ENCODE peak calls at places on chromosomes 13 and 19, in nine cellular contexts. One of them, this sample, is unnamed.
A peak's percentile ranks its signal among the peaks of the same experiment; 100 is the strongest.

GRCh38 chr19:21474671-21475181 is 30.7 kb upstream of the ZNF429 start:
- DNase-seq in psoas muscle: peak; percentile 66
- DNase-seq in upper lobe of left lung: peak; percentile 85
- DNase-seq in cardiac muscle cell: peak; percentile 71
- DNase-seq in GM23248: peak; percentile 72
- DNase-seq in body of pancreas: peak; percentile 93
- DNase-seq in CD8-positive, alpha-beta T cell: peak; percentile 65
- DNase-seq in dorsolateral prefrontal cortex: peak; percentile 85
- DNase-seq in tibial nerve: peak; percentile 29
- DNase-seq in this sample: peak; percentile 71

GRCh38 chr13:111577956-111578595 is 257.6 kb downstream of the TEX29 start:
- DNase-seq in psoas muscle: no peak
- DNase-seq in upper lobe of left lung: no peak
- DNase-seq in cardiac muscle cell: no peak
- DNase-seq in GM23248: no peak
- DNase-seq in body of pancreas: no peak
- DNase-seq in CD8-positive, alpha-beta T cell: no peak
- DNase-seq in dorsolateral prefrontal cortex: no peak
- DNase-seq in tibial nerve: no peak
- DNase-seq in this sample: no peak

GRCh38 chr19:13103961-13104847 is 1.5 kb upstream of the LYL1 start:
- DNase-seq in psoas muscle: peak; percentile 73
- DNase-seq in upper lobe of left lung: peak; percentile 65
- DNase-seq in cardiac muscle cell: no peak
- DNase-seq in GM23248: peak; percentile 52
- DNase-seq in body of pancreas: peak; percentile 44
- DNase-seq in CD8-positive, alpha-beta T cell: peak; percentile 79
- DNase-seq in dorsolateral prefrontal cortex: no peak
- DNase-seq in tibial nerve: no peak
- DNase-seq in this sample: peak; percentile 64

GRCh38 chr13:99043700-99044300 is 65.9 kb upstream of the DOCK9 start:
- DNase-seq in psoas muscle: no peak
- DNase-seq in upper lobe of left lung: no peak
- DNase-seq in cardiac muscle cell: no peak
- DNase-seq in GM23248: no peak
- DNase-seq in body of pancreas: no peak
- DNase-seq in CD8-positive, alpha-beta T cell: peak; percentile 31
- DNase-seq in dorsolateral prefrontal cortex: no peak
- DNase-seq in tibial nerve: no peak
- DNase-seq in this sample: no peak

GRCh38 chr13:29059837-29060236 is 239.7 kb downstream of the MTUS2 start:
- DNase-seq in psoas muscle: no peak
- DNase-seq in upper lobe of left lung: no peak
- DNase-seq in cardiac muscle cell: no peak
- DNase-seq in GM23248: no peak
- DNase-seq in body of pancreas: peak; percentile 7
- DNase-seq in CD8-positive, alpha-beta T cell: no peak
- DNase-seq in dorsolateral prefrontal cortex: no peak
- DNase-seq in tibial nerve: no peak
- DNase-seq in this sample: no peak

GRCh38 chr19:3494559-3494958 is 5.9 kb downstream of the DOHH start:
- DNase-seq in psoas muscle: no peak
- DNase-seq in upper lobe of left lung: no peak
- DNase-seq in cardiac muscle cell: no peak
- DNase-seq in GM23248: no peak
- DNase-seq in body of pancreas: no peak
- DNase-seq in CD8-positive, alpha-beta T cell: no peak
- DNase-seq in dorsolateral prefrontal cortex: no peak
- DNase-seq in tibial nerve: no peak
- DNase-seq in this sample: peak; percentile 74

GRCh38 chr13:99064624-99065249 is 86.9 kb upstream of the DOCK9 start:
- DNase-seq in psoas muscle: no peak
- DNase-seq in upper lobe of left lung: no peak
- DNase-seq in cardiac muscle cell: no peak
- DNase-seq in GM23248: no peak
- DNase-seq in body of pancreas: no peak
- DNase-seq in CD8-positive, alpha-beta T cell: no peak
- DNase-seq in dorsolateral prefrontal cortex: no peak
- DNase-seq in tibial nerve: no peak
- DNase-seq in this sample: no peak

GRCh38 chr13:48475230-48475629 is 57.6 kb downstream of the RCBTB2 start:
- DNase-seq in psoas muscle: no peak
- DNase-seq in upper lobe of left lung: no peak
- DNase-seq in cardiac muscle cell: no peak
- DNase-seq in GM23248: no peak
- DNase-seq in body of pancreas: no peak
- DNase-seq in CD8-positive, alpha-beta T cell: no peak
- DNase-seq in dorsolateral prefrontal cortex: no peak
- DNase-seq in tibial nerve: no peak
- DNase-seq in this sample: no peak

GRCh38 chr13:79810671-79811070 is 329.7 kb downstream of the NDFIP2 start:
- DNase-seq in psoas muscle: no peak
- DNase-seq in upper lobe of left lung: no peak
- DNase-seq in cardiac muscle cell: peak; percentile 64
- DNase-seq in GM23248: peak; percentile 48
- DNase-seq in body of pancreas: no peak
- DNase-seq in CD8-positive, alpha-beta T cell: no peak
- DNase-seq in dorsolateral prefrontal cortex: no peak
- DNase-seq in tibial nerve: no peak
- DNase-seq in this sample: no peak

GRCh38 chr13:95956589-95957148 is 96.5 kb downstream of the UGGT2 start:
- DNase-seq in psoas muscle: no peak
- DNase-seq in upper lobe of left lung: no peak
- DNase-seq in cardiac muscle cell: peak; percentile 22
- DNase-seq in GM23248: peak; percentile 1
- DNase-seq in body of pancreas: no peak
- DNase-seq in CD8-positive, alpha-beta T cell: no peak
- DNase-seq in dorsolateral prefrontal cortex: no peak
- DNase-seq in tibial nerve: no peak
- DNase-seq in this sample: no peak

GRCh38 chr13:20418953-20419352 is 106.7 kb downstream of the CRYL1 start:
- DNase-seq in psoas muscle: no peak
- DNase-seq in upper lobe of left lung: no peak
- DNase-seq in cardiac muscle cell: no peak
- DNase-seq in GM23248: no peak
- DNase-seq in body of pancreas: no peak
- DNase-seq in CD8-positive, alpha-beta T cell: no peak
- DNase-seq in dorsolateral prefrontal cortex: no peak
- DNase-seq in tibial nerve: no peak
- DNase-seq in this sample: no peak

GRCh38 chr19:42169486-42169885 is 37.2 kb upstream of the POU2F2 start:
- DNase-seq in psoas muscle: no peak
- DNase-seq in upper lobe of left lung: no peak
- DNase-seq in cardiac muscle cell: no peak
- DNase-seq in GM23248: no peak
- DNase-seq in body of pancreas: no peak
- DNase-seq in CD8-positive, alpha-beta T cell: no peak
- DNase-seq in dorsolateral prefrontal cortex: no peak
- DNase-seq in tibial nerve: no peak
- DNase-seq in this sample: no peak

GRCh38 chr19:45428385-45429231 is 4.9 kb upstream of the ERCC1 start:
- DNase-seq in psoas muscle: peak; percentile 78
- DNase-seq in upper lobe of left lung: no peak
- DNase-seq in cardiac muscle cell: peak; percentile 59
- DNase-seq in GM23248: peak; percentile 85
- DNase-seq in body of pancreas: peak; percentile 42
- DNase-seq in CD8-positive, alpha-beta T cell: no peak
- DNase-seq in dorsolateral prefrontal cortex: no peak
- DNase-seq in tibial nerve: no peak
- DNase-seq in this sample: peak; percentile 24

GRCh38 chr19:35775298-35776101 is at the start of gene ARHGAP33:
- DNase-seq in psoas muscle: peak; percentile 99
- DNase-seq in upper lobe of left lung: peak; percentile 99
- DNase-seq in cardiac muscle cell: peak; percentile 97
- DNase-seq in GM23248: peak; percentile 100
- DNase-seq in body of pancreas: peak; percentile 100
- DNase-seq in CD8-positive, alpha-beta T cell: peak; percentile 97
- DNase-seq in dorsolateral prefrontal cortex: peak; percentile 99
- DNase-seq in tibial nerve: peak; percentile 100
- DNase-seq in this sample: peak; percentile 96
- H3K27ac ChIP-seq in psoas muscle: peak within 1 kb of the TSS; percentile 30
- H3K27ac ChIP-seq in upper lobe of left lung: no peak within 1 kb of the TSS
- H3K27ac ChIP-seq in cardiac muscle cell: no peak within 1 kb of the TSS
- H3K27ac ChIP-seq in GM23248: no peak within 1 kb of the TSS
- H3K27ac ChIP-seq in body of pancreas: no peak within 1 kb of the TSS
- H3K27ac ChIP-seq in CD8-positive, alpha-beta T cell: no peak within 1 kb of the TSS
- H3K27ac ChIP-seq in dorsolateral prefrontal cortex: peak within 1 kb of the TSS; percentile 82
- H3K27ac ChIP-seq in tibial nerve: peak within 1 kb of the TSS; percentile 60
- H3K27ac ChIP-seq in this sample: peak within 1 kb of the TSS; percentile 44

GRCh38 chr19:1365964-1366695 is 17.6 kb upstream of the NDUFS7 start:
- DNase-seq in psoas muscle: no peak
- DNase-seq in upper lobe of left lung: no peak
- DNase-seq in cardiac muscle cell: no peak
- DNase-seq in GM23248: no peak
- DNase-seq in body of pancreas: no peak
- DNase-seq in CD8-positive, alpha-beta T cell: no peak
- DNase-seq in dorsolateral prefrontal cortex: no peak
- DNase-seq in tibial nerve: no peak
- DNase-seq in this sample: no peak
- H3K27ac ChIP-seq in psoas muscle: no peak overlapping the region
- H3K27ac ChIP-seq in upper lobe of left lung: no peak overlapping the region
- H3K27ac ChIP-seq in cardiac muscle cell: peak overlapping the region; percentile 82
- H3K27ac ChIP-seq in GM23248: no peak overlapping the region
- H3K27ac ChIP-seq in body of pancreas: no peak overlapping the region
- H3K27ac ChIP-seq in CD8-positive, alpha-beta T cell: no peak overlapping the region
- H3K27ac ChIP-seq in dorsolateral prefrontal cortex: peak overlapping the region; percentile 46
- H3K27ac ChIP-seq in tibial nerve: no peak overlapping the region
- H3K27ac ChIP-seq in this sample: no peak overlapping the region

DNA sequence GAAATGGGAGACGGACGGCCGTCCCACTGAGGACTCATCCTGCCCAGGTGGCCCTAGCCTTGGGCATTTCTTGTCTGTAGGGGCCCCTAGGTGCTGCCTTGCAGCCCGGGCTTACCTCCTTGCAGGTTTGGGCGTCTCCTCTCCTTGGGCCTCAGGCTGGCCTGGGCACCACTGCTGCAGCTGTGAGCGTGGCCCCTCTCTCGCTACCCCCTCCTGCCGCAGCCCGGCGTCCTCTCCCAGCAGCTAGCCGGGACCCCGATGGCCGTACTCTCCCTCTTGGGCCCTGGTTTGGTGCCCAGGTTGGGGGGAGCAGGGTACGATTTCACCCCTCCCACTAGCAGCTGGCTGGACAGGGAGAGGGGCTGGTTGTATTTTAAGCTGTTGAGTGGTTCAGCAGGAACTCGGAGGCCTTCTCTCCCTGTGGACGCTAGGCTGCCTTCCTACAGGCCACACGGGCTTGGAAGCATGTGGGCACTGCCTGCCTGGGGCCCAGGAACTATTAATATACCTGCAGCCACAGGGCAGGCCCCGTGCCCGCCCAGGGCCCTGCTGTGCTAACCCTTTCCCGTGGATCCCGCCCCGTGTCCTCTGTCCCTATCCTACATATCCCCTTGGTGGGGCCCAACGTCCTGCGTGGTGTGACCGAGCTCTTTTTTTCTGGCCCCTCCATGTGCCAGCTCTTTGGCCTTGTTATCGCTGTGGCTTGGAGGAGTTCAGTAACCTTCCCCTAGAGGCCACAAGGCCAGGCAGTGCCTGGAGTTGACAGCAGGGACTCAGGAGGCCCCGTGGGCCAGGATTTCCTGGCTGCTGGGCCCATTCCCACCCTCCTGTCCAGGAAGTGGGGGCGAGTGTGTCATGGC is 11.7 kb downstream of the NDUFB7 start:
- DNase-seq in psoas muscle: peak; percentile 68
- DNase-seq in upper lobe of left lung: no peak
- DNase-seq in cardiac muscle cell: no peak
- DNase-seq in GM23248: no peak
- DNase-seq in body of pancreas: no peak
- DNase-seq in CD8-positive, alpha-beta T cell: no peak
- DNase-seq in dorsolateral prefrontal cortex: no peak
- DNase-seq in tibial nerve: no peak
- DNase-seq in this sample: no peak
- H3K27ac ChIP-seq in psoas muscle: peak overlapping the region; percentile 96
- H3K27ac ChIP-seq in upper lobe of left lung: no peak overlapping the region
- H3K27ac ChIP-seq in cardiac muscle cell: peak overlapping the region; percentile 92
- H3K27ac ChIP-seq in GM23248: no peak overlapping the region
- H3K27ac ChIP-seq in body of pancreas: no peak overlapping the region
- H3K27ac ChIP-seq in CD8-positive, alpha-beta T cell: no peak overlapping the region
- H3K27ac ChIP-seq in dorsolateral prefrontal cortex: peak overlapping the region; percentile 95
- H3K27ac ChIP-seq in tibial nerve: peak overlapping the region; percentile 91
- H3K27ac ChIP-seq in this sample: peak overlapping the region; percentile 83

GRCh38 chr13:32501058-32501457 is 37.5 kb downstream of the N4BP2L2 start:
- DNase-seq in psoas muscle: no peak
- DNase-seq in upper lobe of left lung: no peak
- DNase-seq in cardiac muscle cell: no peak
- DNase-seq in GM23248: no peak
- DNase-seq in body of pancreas: no peak
- DNase-seq in CD8-positive, alpha-beta T cell: no peak
- DNase-seq in dorsolateral prefrontal cortex: no peak
- DNase-seq in tibial nerve: no peak
- DNase-seq in this sample: no peak

GRCh38 chr13:32499538-32500210 is 38.9 kb downstream of the N4BP2L2 start:
- DNase-seq in psoas muscle: no peak
- DNase-seq in upper lobe of left lung: no peak
- DNase-seq in cardiac muscle cell: no peak
- DNase-seq in GM23248: no peak
- DNase-seq in body of pancreas: no peak
- DNase-seq in CD8-positive, alpha-beta T cell: no peak
- DNase-seq in dorsolateral prefrontal cortex: no peak
- DNase-seq in tibial nerve: no peak
- DNase-seq in this sample: no peak

GRCh38 chr13:32495841-32496240 is 42.8 kb downstream of the N4BP2L2 start:
- DNase-seq in psoas muscle: no peak
- DNase-seq in upper lobe of left lung: no peak
- DNase-seq in cardiac muscle cell: no peak
- DNase-seq in GM23248: no peak
- DNase-seq in body of pancreas: no peak
- DNase-seq in CD8-positive, alpha-beta T cell: no peak
- DNase-seq in dorsolateral prefrontal cortex: no peak
- DNase-seq in tibial nerve: no peak
- DNase-seq in this sample: no peak

GRCh38 chr13:32495429-32495828 is 43.2 kb downstream of the N4BP2L2 start:
- DNase-seq in psoas muscle: no peak
- DNase-seq in upper lobe of left lung: no peak
- DNase-seq in cardiac muscle cell: no peak
- DNase-seq in GM23248: no peak
- DNase-seq in body of pancreas: no peak
- DNase-seq in CD8-positive, alpha-beta T cell: no peak
- DNase-seq in dorsolateral prefrontal cortex: no peak
- DNase-seq in tibial nerve: no peak
- DNase-seq in this sample: no peak

DNA sequence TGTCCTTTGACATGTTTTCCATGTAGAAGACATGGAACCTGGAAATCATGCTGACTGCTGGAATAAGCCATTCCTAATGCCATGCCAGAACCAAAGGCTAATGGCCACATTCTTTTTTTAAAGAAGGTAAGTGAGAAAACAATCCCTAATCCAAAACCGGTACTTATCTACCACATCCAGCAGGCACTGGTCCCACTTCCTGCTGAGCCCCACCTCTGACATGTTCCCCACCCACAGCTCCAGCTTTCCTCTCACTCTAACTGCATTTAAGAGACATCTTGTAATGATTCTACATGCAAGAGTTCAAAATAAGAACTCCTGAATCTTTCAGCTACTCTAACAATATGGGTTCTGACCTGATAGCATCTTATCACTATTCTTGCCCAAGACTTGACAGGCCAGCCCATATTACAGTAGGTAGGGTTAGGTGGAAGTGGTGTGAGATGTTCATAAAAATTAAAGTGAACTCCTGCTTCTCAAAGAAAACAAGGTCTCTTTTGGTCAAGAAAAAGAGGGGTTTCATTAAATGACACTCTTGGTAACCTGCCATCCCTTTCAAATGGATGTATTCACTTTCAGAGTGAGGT is 41.9 kb downstream of the N4BP2L2 start:
- DNase-seq in psoas muscle: no peak
- DNase-seq in upper lobe of left lung: no peak
- DNase-seq in cardiac muscle cell: peak; percentile 28
- DNase-seq in GM23248: peak; percentile 6
- DNase-seq in body of pancreas: no peak
- DNase-seq in CD8-positive, alpha-beta T cell: no peak
- DNase-seq in dorsolateral prefrontal cortex: no peak
- DNase-seq in tibial nerve: no peak
- DNase-seq in this sample: no peak
- H3K27ac ChIP-seq in psoas muscle: no peak overlapping the region
- H3K27ac ChIP-seq in upper lobe of left lung: no peak overlapping the region
- H3K27ac ChIP-seq in cardiac muscle cell: no peak overlapping the region
- H3K27ac ChIP-seq in GM23248: no peak overlapping the region
- H3K27ac ChIP-seq in body of pancreas: no peak overlapping the region
- H3K27ac ChIP-seq in CD8-positive, alpha-beta T cell: no peak overlapping the region
- H3K27ac ChIP-seq in dorsolateral prefrontal cortex: no peak overlapping the region
- H3K27ac ChIP-seq in tibial nerve: no peak overlapping the region
- H3K27ac ChIP-seq in this sample: no peak overlapping the region